ENCODE peak calls at places on chromosomes 7 and 10, in five cellular contexts. One of them, this sample, is unnamed.

GRCh38 chr7:155536451-155536850 is 9.9 kb downstream of the CNPY1 start:
- DNase-seq in GM12891: no peak
- DNase-seq in GM12878: no peak
- DNase-seq in SK-N-SH: no peak
- DNase-seq in K562: no peak
- DNase-seq in this sample: no peak

GRCh38 chr10:31204090-31204489 is 114.9 kb upstream of the ZEB1 start:
- DNase-seq in GM12891: no peak
- DNase-seq in GM12878: no peak
- DNase-seq in SK-N-SH: no peak
- DNase-seq in K562: no peak
- DNase-seq in this sample: no peak

GRCh38 chr10:50558368-50558767 is 65.4 kb downstream of the SGMS1 start:
- DNase-seq in GM12891: no peak
- DNase-seq in GM12878: no peak
- DNase-seq in SK-N-SH: no peak
- DNase-seq in K562: no peak
- DNase-seq in this sample: no peak

GRCh38 chr7:131942287-131943150 is 386.1 kb upstream of the PODXL start:
- DNase-seq in GM12891: no peak
- DNase-seq in GM12878: no peak
- DNase-seq in SK-N-SH: no peak
- DNase-seq in K562: no peak
- DNase-seq in this sample: no peak

GRCh38 chr7:93476491-93477344 is 97.8 kb downstream of the CALCR start:
- DNase-seq in GM12891: no peak
- DNase-seq in GM12878: no peak
- DNase-seq in SK-N-SH: no peak
- DNase-seq in K562: no peak
- DNase-seq in this sample: no peak

GRCh38 chr7:156735861-156736260 is 95.3 kb downstream of the RNF32 start:
- DNase-seq in GM12891: no peak
- DNase-seq in GM12878: no peak
- DNase-seq in SK-N-SH: no peak
- DNase-seq in K562: no peak
- DNase-seq in this sample: no peak

GRCh38 chr10:71090330-71090729 is 122.0 kb upstream of the UNC5B start:
- DNase-seq in GM12891: no peak
- DNase-seq in GM12878: no peak
- DNase-seq in SK-N-SH: no peak
- DNase-seq in K562: peak
- DNase-seq in this sample: no peak

GRCh38 chr7:112205348-112206237 is 606 bp downstream of the DOCK4 start:
- DNase-seq in GM12891: peak
- DNase-seq in GM12878: no peak
- DNase-seq in SK-N-SH: peak
- DNase-seq in K562: peak
- DNase-seq in this sample: peak

GRCh38 chr7:1539346-1540321 is 9.1 kb downstream of the MAFK start:
- DNase-seq in GM12891: no peak
- DNase-seq in GM12878: no peak
- DNase-seq in SK-N-SH: no peak
- DNase-seq in K562: no peak
- DNase-seq in this sample: no peak

GRCh38 chr10:17662193-17663138 is 18.5 kb downstream of the STAM start:
- DNase-seq in GM12891: no peak
- DNase-seq in GM12878: no peak
- DNase-seq in SK-N-SH: no peak
- DNase-seq in K562: peak
- DNase-seq in this sample: no peak

GRCh38 chr7:100612730-100613446 is 548 bp downstream of the MOSPD3 start:
- DNase-seq in GM12891: no peak
- DNase-seq in GM12878: no peak
- DNase-seq in SK-N-SH: peak
- DNase-seq in K562: peak
- DNase-seq in this sample: no peak

GRCh38 chr7:100506356-100506930 is 22.7 kb downstream of the NYAP1 start:
- DNase-seq in GM12891: no peak
- DNase-seq in GM12878: no peak
- DNase-seq in SK-N-SH: peak
- DNase-seq in K562: peak
- DNase-seq in this sample: no peak

GRCh38 chr10:127833804-127834203 is 58.9 kb downstream of the CLRN3 start:
- DNase-seq in GM12891: no peak
- DNase-seq in GM12878: no peak
- DNase-seq in SK-N-SH: no peak
- DNase-seq in K562: no peak
- DNase-seq in this sample: no peak

GRCh38 chr7:155405399-155406318 is 52.3 kb upstream of the EN2 start:
- DNase-seq in GM12891: no peak
- DNase-seq in GM12878: no peak
- DNase-seq in SK-N-SH: peak
- DNase-seq in K562: peak
- DNase-seq in this sample: no peak

GRCh38 chr10:18290651-18291313 is 150.6 kb downstream of the CACNB2 start:
- DNase-seq in GM12891: no peak
- DNase-seq in GM12878: no peak
- DNase-seq in SK-N-SH: no peak
- DNase-seq in K562: no peak
- DNase-seq in this sample: no peak

GRCh38 chr7:32204361-32205018 is 134.3 kb upstream of the PDE1C start:
- DNase-seq in GM12891: no peak
- DNase-seq in GM12878: peak
- DNase-seq in SK-N-SH: peak
- DNase-seq in K562: no peak
- DNase-seq in this sample: no peak

GRCh38 chr7:95986136-95986535 is 213.8 kb downstream of the DYNC1I1 start:
- DNase-seq in GM12891: no peak
- DNase-seq in GM12878: no peak
- DNase-seq in SK-N-SH: no peak
- DNase-seq in K562: no peak
- DNase-seq in this sample: no peak

GRCh38 chr10:96168546-96168945 is 38.4 kb downstream of the ZNF518A start:
- DNase-seq in GM12891: no peak
- DNase-seq in GM12878: no peak
- DNase-seq in SK-N-SH: no peak
- DNase-seq in K562: no peak
- DNase-seq in this sample: no peak

GRCh38 chr10:129872001-129872400 is 92.1 kb downstream of the EBF3 start:
- DNase-seq in GM12891: no peak
- DNase-seq in GM12878: no peak
- DNase-seq in SK-N-SH: no peak
- DNase-seq in K562: no peak
- DNase-seq in this sample: no peak

GRCh38 chr7:30531286-30531685 is 26.7 kb upstream of the GGCT start:
- DNase-seq in GM12891: no peak
- DNase-seq in GM12878: no peak
- DNase-seq in SK-N-SH: no peak
- DNase-seq in K562: no peak
- DNase-seq in this sample: no peak

GRCh38 chr7:96414931-96415292 is 93.0 kb upstream of the SLC25A13 start:
- DNase-seq in GM12891: peak
- DNase-seq in GM12878: peak
- DNase-seq in SK-N-SH: peak
- DNase-seq in K562: peak
- DNase-seq in this sample: no peak

GRCh38 chr7:2445047-2445446 is 31.2 kb downstream of the GRIFIN start:
- DNase-seq in GM12891: no peak
- DNase-seq in GM12878: no peak
- DNase-seq in SK-N-SH: no peak
- DNase-seq in K562: no peak
- DNase-seq in this sample: no peak

GRCh38 chr7:47351233-47352154 is 230.4 kb downstream of the TNS3 start:
- DNase-seq in GM12891: no peak
- DNase-seq in GM12878: no peak
- DNase-seq in SK-N-SH: no peak
- DNase-seq in K562: no peak
- DNase-seq in this sample: no peak
- TF ChIP-seq POLR2AphosphoS5 in GM12891: no peak
- TF ChIP-seq POLR2AphosphoS5 in GM12878: no peak
- TF ChIP-seq POLR2AphosphoS5 in SK-N-SH: no peak
- TF ChIP-seq POLR2AphosphoS5 in K562: no peak
- TF ChIP-seq POLR2AphosphoS5 in this sample: no peak

GRCh38 chr10:6579193-6579903 is 728 bp downstream of the PRKCQ start:
- DNase-seq in GM12891: no peak
- DNase-seq in GM12878: no peak
- DNase-seq in SK-N-SH: no peak
- DNase-seq in K562: peak
- DNase-seq in this sample: no peak
- TF ChIP-seq TAF1 in GM12891: no peak
- TF ChIP-seq TAF1 in GM12878: no peak
- TF ChIP-seq TAF1 in SK-N-SH: no peak
- TF ChIP-seq TAF1 in K562: no peak
- TF ChIP-seq TAF1 in this sample: no peak

DNA sequence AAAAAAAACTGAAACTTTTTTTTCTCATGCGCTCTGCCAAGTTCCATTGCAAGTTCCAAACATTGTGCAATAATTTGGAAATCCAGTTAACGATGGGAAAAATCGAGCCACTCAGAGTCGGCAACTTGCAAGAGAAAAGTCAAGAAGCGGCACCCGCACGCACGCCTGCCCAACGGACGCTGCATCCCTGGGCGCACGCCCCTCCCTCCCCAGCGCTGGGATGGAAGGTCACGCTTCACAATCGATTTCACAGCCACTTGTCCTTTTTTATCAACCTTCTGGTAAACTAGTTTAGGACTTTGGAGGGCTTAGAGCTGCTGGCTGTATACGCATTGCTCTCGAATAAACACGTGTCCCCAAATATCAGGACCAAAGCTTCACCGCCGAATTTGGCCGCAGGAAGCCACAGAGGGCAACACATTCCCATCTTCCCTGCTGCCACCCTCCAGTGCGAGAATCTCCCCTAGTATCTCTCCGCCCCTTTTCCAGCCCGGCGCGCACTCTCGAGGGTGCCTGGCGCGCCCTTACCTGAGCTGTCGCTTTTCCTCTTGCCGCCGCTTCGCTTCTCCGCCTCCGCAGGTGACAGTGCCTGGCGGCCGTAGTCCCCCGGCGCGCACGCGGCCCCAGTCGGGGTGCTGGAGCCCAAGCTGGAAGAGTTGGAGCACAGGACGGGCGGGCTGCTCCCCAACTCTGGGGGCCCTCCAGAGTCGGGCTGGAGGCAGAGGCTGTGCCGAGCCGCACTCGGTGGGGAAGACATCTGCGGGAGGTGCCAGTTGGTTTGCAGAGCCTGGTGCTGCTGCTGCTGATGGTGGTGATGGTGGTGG is 913 bp downstream of the MEOX2 start:
- DNase-seq in GM12891: no peak
- DNase-seq in GM12878: no peak
- DNase-seq in SK-N-SH: peak
- DNase-seq in K562: no peak
- DNase-seq in this sample: no peak
- TF ChIP-seq POLR2AphosphoS5 in GM12891: no peak
- TF ChIP-seq POLR2AphosphoS5 in GM12878: no peak
- TF ChIP-seq POLR2AphosphoS5 in SK-N-SH: no peak
- TF ChIP-seq POLR2AphosphoS5 in K562: no peak
- TF ChIP-seq POLR2AphosphoS5 in this sample: no peak

GRCh38 chr7:73770860-73771665 is 993 bp upstream of the CLDN3 start:
- DNase-seq in GM12891: no peak
- DNase-seq in GM12878: no peak
- DNase-seq in SK-N-SH: no peak
- DNase-seq in K562: peak
- DNase-seq in this sample: no peak

GRCh38 chr7:73769481-73770001 is 529 bp downstream of the CLDN3 start:
- DNase-seq in GM12891: no peak
- DNase-seq in GM12878: no peak
- DNase-seq in SK-N-SH: no peak
- DNase-seq in K562: no peak
- DNase-seq in this sample: no peak

GRCh38 chr7:73774923-73775322 is 4.9 kb upstream of the CLDN3 start:
- DNase-seq in GM12891: no peak
- DNase-seq in GM12878: no peak
- DNase-seq in SK-N-SH: no peak
- DNase-seq in K562: peak
- DNase-seq in this sample: no peak

GRCh38 chr7:73770002-73770859 is at the start of gene CLDN3:
- DNase-seq in GM12891: no peak
- DNase-seq in GM12878: no peak
- DNase-seq in SK-N-SH: peak
- DNase-seq in K562: peak
- DNase-seq in this sample: no peak

GRCh38 chr7:73773700-73774517 is 3.8 kb upstream of the CLDN3 start:
- DNase-seq in GM12891: no peak
- DNase-seq in GM12878: no peak
- DNase-seq in SK-N-SH: no peak
- DNase-seq in K562: no peak
- DNase-seq in this sample: no peak
- TF ChIP-seq TAF1 in GM12891: no peak
- TF ChIP-seq TAF1 in GM12878: no peak
- TF ChIP-seq TAF1 in SK-N-SH: no peak
- TF ChIP-seq TAF1 in K562: no peak
- TF ChIP-seq TAF1 in this sample: no peak

GRCh38 chr7:73986158-73986631 is 41.8 kb upstream of the ELN start:
- DNase-seq in GM12891: no peak
- DNase-seq in GM12878: no peak
- DNase-seq in SK-N-SH: peak
- DNase-seq in K562: no peak
- DNase-seq in this sample: no peak

GRCh38 chr7:73984481-73985205 is 43.3 kb upstream of the ELN start:
- DNase-seq in GM12891: no peak
- DNase-seq in GM12878: no peak
- DNase-seq in SK-N-SH: no peak
- DNase-seq in K562: no peak
- DNase-seq in this sample: no peak

GRCh38 chr7:73985737-73986141 is 42.2 kb upstream of the ELN start:
- DNase-seq in GM12891: no peak
- DNase-seq in GM12878: no peak
- DNase-seq in SK-N-SH: peak
- DNase-seq in K562: no peak
- DNase-seq in this sample: no peak

GRCh38 chr7:73980206-73980605 is 47.8 kb upstream of the ELN start:
- DNase-seq in GM12891: no peak
- DNase-seq in GM12878: no peak
- DNase-seq in SK-N-SH: peak
- DNase-seq in K562: no peak
- DNase-seq in this sample: no peak

GRCh38 chr7:73983437-73984164 is 44.4 kb upstream of the ELN start:
- DNase-seq in GM12891: no peak
- DNase-seq in GM12878: no peak
- DNase-seq in SK-N-SH: peak
- DNase-seq in K562: no peak
- DNase-seq in this sample: no peak
- TF ChIP-seq POLR2AphosphoS5 in GM12891: no peak
- TF ChIP-seq POLR2AphosphoS5 in GM12878: no peak
- TF ChIP-seq POLR2AphosphoS5 in SK-N-SH: no peak
- TF ChIP-seq POLR2AphosphoS5 in K562: no peak
- TF ChIP-seq POLR2AphosphoS5 in this sample: no peak

GRCh38 chr10:67793313-67793712 is 44.7 kb downstream of the DNAJC12 start:
- DNase-seq in GM12891: no peak
- DNase-seq in GM12878: no peak
- DNase-seq in SK-N-SH: no peak
- DNase-seq in K562: no peak
- DNase-seq in this sample: no peak
- TF ChIP-seq TAF1 in GM12891: no peak
- TF ChIP-seq TAF1 in GM12878: no peak
- TF ChIP-seq TAF1 in SK-N-SH: no peak
- TF ChIP-seq TAF1 in K562: no peak
- TF ChIP-seq TAF1 in this sample: no peak